ENCODE peak calls at places on chromosomes 5 and 9, in ten cellular contexts. A, M, K, O, V, L, C, W, U and B are unnamed samples.

GRCh38 chr5:102959055-102959454 is 160.9 kb downstream of the GIN1 start:
- DNase-seq in A (peak; percentile 95), M (peak; percentile 92), K (peak; percentile 7), O (no peak), V (no peak), L (no peak), C (no peak), W (peak; percentile 64), U (peak; percentile 96), B (no peak)

GRCh38 chr9:92619601-92620300 is 50.2 kb downstream of the IPPK start:
- DNase-seq in A (no peak), M (no peak), K (no peak), O (no peak), V (no peak), L (no peak), C (no peak), W (no peak), U (no peak), B (no peak)

GRCh38 chr5:75707911-75708509 is 9.2 kb downstream of the POC5 start:
- DNase-seq in A (peak; percentile 16), M (no peak), K (no peak), O (no peak), V (no peak), L (no peak), C (no peak), W (no peak), U (peak; percentile 31), B (no peak)

GRCh38 chr5:27341342-27341741 is 303.0 kb upstream of the CDH9 start:
- DNase-seq in A (no peak), M (no peak), K (no peak), O (no peak), V (no peak), L (no peak), C (no peak), W (no peak), U (no peak), B (no peak)

GRCh38 chr9:136982232-136983051 is at the start of gene LCNL1:
- DNase-seq in A (no peak), M (no peak), K (no peak), O (no peak), V (no peak), L (no peak), C (no peak), W (no peak), U (no peak), B (no peak)

GRCh38 chr5:91049800-91050199 is 333.3 kb downstream of the ARRDC3 start:
- DNase-seq in A (peak; percentile 56), M (no peak), K (no peak), O (no peak), V (peak; percentile 39), L (no peak), C (no peak), W (no peak), U (peak; percentile 86), B (no peak)

GRCh38 chr5:113161806-113162205 is 185.2 kb downstream of the DCP2 start:
- DNase-seq in A (no peak), M (no peak), K (peak; percentile 49), O (no peak), V (no peak), L (no peak), C (no peak), W (no peak), U (no peak), B (no peak)

GRCh38 chr5:174082286-174082685 is 36.8 kb downstream of the NSG2 start:
- DNase-seq in A (no peak), M (no peak), K (no peak), O (no peak), V (no peak), L (no peak), C (no peak), W (no peak), U (peak; percentile 49), B (no peak)

GRCh38 chr9:133125706-133126696 is 5.0 kb upstream of the RALGDS start:
- DNase-seq in A (peak; percentile 75), M (no peak), K (no peak), O (no peak), V (peak; percentile 56), L (no peak), C (no peak), W (no peak), U (no peak), B (no peak)

GRCh38 chr9:114472765-114473446 is 32.4 kb downstream of the WHRN start:
- DNase-seq in A (no peak), M (no peak), K (no peak), O (no peak), V (no peak), L (no peak), C (no peak), W (no peak), U (no peak), B (no peak)
- H3K9me2 ChIP-seq in A (no peaks in the 10 kb centered on the region), M (no peaks in the 10 kb centered on the region), K (no peaks in the 10 kb centered on the region), O (no peaks in the 10 kb centered on the region), V (no peaks in the 10 kb centered on the region), L (no peaks in the 10 kb centered on the region), C (no peaks in the 10 kb centered on the region), W (no peaks in the 10 kb centered on the region), U (no peaks in the 10 kb centered on the region), B (no peaks in the 10 kb centered on the region)

GRCh38 chr9:121026260-121026691 is 23.8 kb downstream of the C5 start:
- DNase-seq in A (peak; percentile 3), M (no peak), K (no peak), O (no peak), V (no peak), L (no peak), C (no peak), W (peak; percentile 78), U (peak; percentile 78), B (no peak)

GRCh38 chr9:121024237-121024636 is 25.8 kb downstream of the C5 start:
- DNase-seq in A (no peak), M (no peak), K (no peak), O (no peak), V (no peak), L (no peak), C (peak; percentile 41), W (no peak), U (no peak), B (no peak)

GRCh38 chr9:121029469-121029868 is 20.6 kb downstream of the C5 start:
- DNase-seq in A (no peak), M (no peak), K (no peak), O (no peak), V (no peak), L (no peak), C (no peak), W (no peak), U (no peak), B (no peak)

GRCh38 chr9:121023064-121023463 is 27.0 kb downstream of the C5 start:
- DNase-seq in A (peak; percentile 35), M (peak; percentile 41), K (no peak), O (no peak), V (peak; percentile 23), L (no peak), C (peak; percentile 62), W (no peak), U (no peak), B (peak; percentile 20)

DNA sequence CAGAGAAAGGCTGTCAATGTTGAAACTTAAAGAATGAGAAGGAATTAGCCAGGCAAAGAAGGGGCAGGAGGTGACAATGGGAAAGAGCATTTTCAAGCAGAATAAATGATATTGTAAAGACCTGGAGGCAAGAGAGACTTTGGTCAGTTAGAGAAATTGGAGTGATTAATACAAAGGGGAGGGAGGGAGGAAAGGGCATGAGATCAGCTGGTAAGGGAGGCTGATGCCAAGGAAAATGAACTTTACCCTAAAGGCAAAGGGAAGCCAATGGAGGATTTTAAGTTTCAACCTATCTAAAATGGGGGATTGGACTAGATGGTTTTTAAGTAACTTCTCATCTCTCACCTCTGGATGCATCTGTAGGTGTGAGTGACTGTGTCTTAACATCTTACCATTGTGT is 23.3 kb downstream of the C5 start:
- DNase-seq in A (no peak), M (no peak), K (no peak), O (no peak), V (no peak), L (no peak), C (no peak), W (no peak), U (peak; percentile 40), B (no peak)
- H3K9me2 ChIP-seq in A (no peaks in the 10 kb centered on the region), M (no peaks in the 10 kb centered on the region), K (no peaks in the 10 kb centered on the region), O (no peaks in the 10 kb centered on the region), V (no peaks in the 10 kb centered on the region), L (no peaks in the 10 kb centered on the region), C (no peaks in the 10 kb centered on the region), W (no peaks in the 10 kb centered on the region), U (no peaks in the 10 kb centered on the region), B (no peaks in the 10 kb centered on the region)

GRCh38 chr5:169390265-169390664 is 89.3 kb upstream of the SLIT3 start:
- DNase-seq in A (no peak), M (no peak), K (no peak), O (no peak), V (no peak), L (no peak), C (no peak), W (no peak), U (no peak), B (no peak)

GRCh38 chr5:169385636-169386035 is 84.7 kb upstream of the SLIT3 start:
- DNase-seq in A (no peak), M (no peak), K (no peak), O (no peak), V (no peak), L (no peak), C (no peak), W (no peak), U (no peak), B (no peak)

GRCh38 chr5:169393907-169394306 is 93.0 kb upstream of the SLIT3 start:
- DNase-seq in A (no peak), M (no peak), K (no peak), O (no peak), V (no peak), L (no peak), C (no peak), W (no peak), U (no peak), B (no peak)

GRCh38 chr5:169384661-169385060 is 83.7 kb upstream of the SLIT3 start:
- DNase-seq in A (no peak), M (no peak), K (no peak), O (no peak), V (peak; percentile 7), L (no peak), C (no peak), W (no peak), U (no peak), B (no peak)

GRCh38 chr5:169389318-169389717 is 88.4 kb upstream of the SLIT3 start:
- DNase-seq in A (no peak), M (no peak), K (no peak), O (no peak), V (no peak), L (no peak), C (no peak), W (no peak), U (no peak), B (no peak)
- H3K9me2 ChIP-seq in A (no peaks in the 10 kb centered on the region), M (no peaks in the 10 kb centered on the region), K (no peaks in the 10 kb centered on the region), O (no peaks in the 10 kb centered on the region), V (no peaks in the 10 kb centered on the region), L (no peaks in the 10 kb centered on the region), C (no peaks in the 10 kb centered on the region), W (no peaks in the 10 kb centered on the region), U (no peaks in the 10 kb centered on the region), B (no peaks in the 10 kb centered on the region)

DNA sequence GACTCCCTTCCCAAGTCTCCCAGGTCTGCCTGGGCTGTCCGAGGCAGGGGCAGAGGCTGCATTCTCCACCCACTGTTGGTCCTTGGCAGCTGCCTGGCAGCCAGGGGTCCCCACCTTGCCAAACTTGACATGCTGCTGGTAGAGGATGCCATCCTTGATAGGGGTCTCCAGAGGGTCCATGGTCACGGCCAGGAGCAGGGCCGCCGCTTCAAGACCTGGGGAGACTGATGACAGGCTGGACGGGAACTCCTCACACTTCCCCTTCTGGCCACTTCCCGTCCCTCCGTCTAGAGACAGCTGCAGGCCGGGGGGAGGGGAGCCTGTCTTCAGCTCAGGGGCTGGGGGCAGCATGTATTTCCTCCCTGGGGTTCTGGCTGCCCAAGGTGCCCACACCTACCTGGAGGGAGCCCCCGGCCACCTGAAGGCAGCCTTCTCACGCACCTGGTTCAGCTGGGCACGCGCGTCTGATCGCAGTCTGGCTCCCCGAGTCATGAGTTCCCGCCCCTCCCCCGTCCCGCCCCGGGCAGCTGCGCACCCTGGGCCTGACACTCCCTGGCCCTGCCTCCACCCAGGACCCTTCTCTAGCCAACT is at the start of gene DOK3:
- DNase-seq in A (no peak), M (no peak), K (no peak), O (peak; percentile 54), V (no peak), L (peak; percentile 60), C (peak; percentile 90), W (no peak), U (no peak), B (peak; percentile 82)
- H3K9me2 ChIP-seq in A (no peaks in the 10 kb centered on the region), M (no peaks in the 10 kb centered on the region), K (no peaks in the 10 kb centered on the region), O (no peaks in the 10 kb centered on the region), V (no peaks in the 10 kb centered on the region), L (no peaks in the 10 kb centered on the region), C (no peaks in the 10 kb centered on the region), W (no peaks in the 10 kb centered on the region), U (no peaks in the 10 kb centered on the region), B (no peaks in the 10 kb centered on the region)